ENCODE peak calls at places on chromosomes 5 and 9, in six cellular contexts. One of them, this sample, is unnamed.
A peak's percentile ranks its signal among the peaks of the same experiment; 100 is the strongest.

GRCh38 chr5:155872801-155873200 is 454.2 kb upstream of the SGCD start:
- DNase-seq in epithelial cell of prostate: no peak
- DNase-seq in MM.1S: no peak
- DNase-seq in A549: no peak
- DNase-seq in caudate nucleus: no peak
- DNase-seq in stomach: no peak
- DNase-seq in this sample: no peak

GRCh38 chr5:24225051-24225450 is 419.7 kb downstream of the CDH10 start:
- DNase-seq in stomach: no peak
- DNase-seq in A549: no peak
- DNase-seq in MM.1S: no peak
- DNase-seq in caudate nucleus: no peak
- DNase-seq in epithelial cell of prostate: no peak
- DNase-seq in this sample: no peak

GRCh38 chr5:37847978-37848425 is 8.2 kb upstream of the GDNF start:
- DNase-seq in MM.1S: peak; percentile 11
- DNase-seq in caudate nucleus: no peak
- DNase-seq in stomach: no peak
- DNase-seq in A549: no peak
- DNase-seq in epithelial cell of prostate: peak; percentile 89
- DNase-seq in this sample: no peak

GRCh38 chr5:168159425-168159824 is 132.0 kb upstream of the WWC1 start:
- DNase-seq in epithelial cell of prostate: no peak
- DNase-seq in caudate nucleus: no peak
- DNase-seq in A549: no peak
- DNase-seq in stomach: peak; percentile 81
- DNase-seq in MM.1S: peak; percentile 24
- DNase-seq in this sample: peak; percentile 63

GRCh38 chr5:151755383-151755782 is 3.0 kb downstream of the ATOX1 start:
- DNase-seq in stomach: no peak
- DNase-seq in epithelial cell of prostate: no peak
- DNase-seq in A549: no peak
- DNase-seq in MM.1S: peak; percentile 91
- DNase-seq in caudate nucleus: no peak
- DNase-seq in this sample: peak; percentile 17

GRCh38 chr9:114430443-114430842 is 42.7 kb upstream of the AKNA start:
- DNase-seq in MM.1S: no peak
- DNase-seq in A549: no peak
- DNase-seq in epithelial cell of prostate: no peak
- DNase-seq in stomach: no peak
- DNase-seq in caudate nucleus: no peak
- DNase-seq in this sample: no peak

GRCh38 chr9:132078369-132079356 is 1.0 kb downstream of the MED27 start:
- DNase-seq in A549: peak; percentile 18
- DNase-seq in epithelial cell of prostate: no peak
- DNase-seq in stomach: no peak
- DNase-seq in MM.1S: no peak
- DNase-seq in caudate nucleus: no peak
- DNase-seq in this sample: peak; percentile 16

GRCh38 chr9:16616686-16617085 is 253.8 kb downstream of the BNC2 start:
- DNase-seq in A549: no peak
- DNase-seq in stomach: no peak
- DNase-seq in caudate nucleus: no peak
- DNase-seq in epithelial cell of prostate: no peak
- DNase-seq in MM.1S: no peak
- DNase-seq in this sample: no peak

GRCh38 chr5:109394806-109395205 is 15.0 kb downstream of the PJA2 start:
- DNase-seq in caudate nucleus: no peak
- DNase-seq in A549: no peak
- DNase-seq in stomach: no peak
- DNase-seq in epithelial cell of prostate: no peak
- DNase-seq in MM.1S: no peak
- DNase-seq in this sample: no peak

GRCh38 chr5:125052601-125053000 is 306.2 kb upstream of the ZNF608 start:
- DNase-seq in A549: no peak
- DNase-seq in caudate nucleus: no peak
- DNase-seq in epithelial cell of prostate: no peak
- DNase-seq in stomach: no peak
- DNase-seq in MM.1S: no peak
- DNase-seq in this sample: no peak

GRCh38 chr5:169801324-169801777 is 164.3 kb downstream of the DOCK2 start:
- DNase-seq in A549: no peak
- DNase-seq in epithelial cell of prostate: peak; percentile 84
- DNase-seq in caudate nucleus: no peak
- DNase-seq in stomach: no peak
- DNase-seq in MM.1S: no peak
- DNase-seq in this sample: no peak

GRCh38 chr5:149937610-149938009 is 7.0 kb downstream of the PDE6A start:
- DNase-seq in caudate nucleus: no peak
- DNase-seq in A549: no peak
- DNase-seq in MM.1S: no peak
- DNase-seq in epithelial cell of prostate: no peak
- DNase-seq in stomach: no peak
- DNase-seq in this sample: no peak

GRCh38 chr9:26271495-26272122 is 593.4 kb upstream of the TUSC1 start:
- DNase-seq in epithelial cell of prostate: no peak
- DNase-seq in caudate nucleus: no peak
- DNase-seq in stomach: no peak
- DNase-seq in A549: no peak
- DNase-seq in MM.1S: no peak
- DNase-seq in this sample: no peak

GRCh38 chr5:337565-338130 is 16.1 kb downstream of the AHRR start:
- DNase-seq in epithelial cell of prostate: no peak
- DNase-seq in caudate nucleus: no peak
- DNase-seq in stomach: no peak
- DNase-seq in MM.1S: no peak
- DNase-seq in A549: peak; percentile 77
- DNase-seq in this sample: no peak

GRCh38 chr5:66333192-66333591 is 189.1 kb downstream of the SREK1 start:
- DNase-seq in A549: no peak
- DNase-seq in caudate nucleus: no peak
- DNase-seq in MM.1S: no peak
- DNase-seq in epithelial cell of prostate: no peak
- DNase-seq in stomach: no peak
- DNase-seq in this sample: no peak

GRCh38 chr5:51632794-51633193 is 249.5 kb downstream of the ISL1 start:
- DNase-seq in A549: no peak
- DNase-seq in stomach: peak; percentile 26
- DNase-seq in epithelial cell of prostate: no peak
- DNase-seq in caudate nucleus: no peak
- DNase-seq in MM.1S: no peak
- DNase-seq in this sample: no peak

GRCh38 chr5:36398137-36398536 is 96.4 kb upstream of the RANBP3L start:
- DNase-seq in epithelial cell of prostate: no peak
- DNase-seq in caudate nucleus: no peak
- DNase-seq in A549: no peak
- DNase-seq in stomach: no peak
- DNase-seq in MM.1S: no peak
- DNase-seq in this sample: no peak
- H3K27ac ChIP-seq in epithelial cell of prostate: no peak overlapping the region
- H3K27ac ChIP-seq in caudate nucleus: no peak overlapping the region
- H3K27ac ChIP-seq in A549: no peak overlapping the region
- H3K27ac ChIP-seq in stomach: no peak overlapping the region
- H3K27ac ChIP-seq in MM.1S: no peak overlapping the region
- H3K27ac ChIP-seq in this sample: no peak overlapping the region

GRCh38 chr5:147452137-147452838 is 57.6 kb downstream of the DPYSL3 start:
- DNase-seq in stomach: no peak
- DNase-seq in A549: no peak
- DNase-seq in epithelial cell of prostate: no peak
- DNase-seq in caudate nucleus: no peak
- DNase-seq in MM.1S: no peak
- DNase-seq in this sample: no peak
- H3K27ac ChIP-seq in stomach: peak overlapping the region; percentile 67
- H3K27ac ChIP-seq in A549: no peak overlapping the region
- H3K27ac ChIP-seq in epithelial cell of prostate: no peak overlapping the region
- H3K27ac ChIP-seq in caudate nucleus: no peak overlapping the region
- H3K27ac ChIP-seq in MM.1S: no peak overlapping the region
- H3K27ac ChIP-seq in this sample: no peak overlapping the region

GRCh38 chr9:34197280-34197679 is 18.4 kb downstream of the UBAP1 start:
- DNase-seq in epithelial cell of prostate: no peak
- DNase-seq in stomach: no peak
- DNase-seq in A549: no peak
- DNase-seq in MM.1S: no peak
- DNase-seq in caudate nucleus: no peak
- DNase-seq in this sample: no peak
- H3K27ac ChIP-seq in epithelial cell of prostate: peak overlapping the region; percentile 15
- H3K27ac ChIP-seq in stomach: no peak overlapping the region
- H3K27ac ChIP-seq in A549: no peak overlapping the region
- H3K27ac ChIP-seq in MM.1S: no peak overlapping the region
- H3K27ac ChIP-seq in caudate nucleus: no peak overlapping the region
- H3K27ac ChIP-seq in this sample: peak overlapping the region; percentile 9

GRCh38 chr9:18253950-18254349 is 220.0 kb upstream of the ADAMTSL1 start:
- DNase-seq in stomach: no peak
- DNase-seq in epithelial cell of prostate: no peak
- DNase-seq in caudate nucleus: no peak
- DNase-seq in A549: no peak
- DNase-seq in MM.1S: no peak
- DNase-seq in this sample: no peak
- H3K27ac ChIP-seq in stomach: no peak overlapping the region
- H3K27ac ChIP-seq in epithelial cell of prostate: no peak overlapping the region
- H3K27ac ChIP-seq in caudate nucleus: no peak overlapping the region
- H3K27ac ChIP-seq in A549: no peak overlapping the region
- H3K27ac ChIP-seq in MM.1S: no peak overlapping the region
- H3K27ac ChIP-seq in this sample: no peak overlapping the region

DNA sequence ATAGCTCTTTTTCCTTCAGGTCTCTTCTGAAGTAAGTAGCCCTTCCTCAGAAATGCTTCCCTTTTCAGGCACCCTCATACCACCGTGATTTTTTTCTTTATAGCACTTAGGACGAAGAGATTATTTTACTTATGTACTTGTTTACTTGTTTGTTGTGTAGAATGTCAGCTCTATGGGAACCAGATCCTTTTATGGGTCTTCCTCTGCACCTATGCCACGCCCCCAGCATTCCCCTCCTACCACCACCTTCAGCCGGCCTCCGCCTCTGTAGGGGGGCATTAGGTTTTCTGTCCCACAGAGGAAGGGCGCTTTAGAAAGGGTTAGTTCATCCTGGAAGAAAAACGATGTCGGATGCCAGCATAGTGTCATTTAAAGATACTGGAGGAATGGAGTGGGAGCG is 1.8 kb downstream of the CDKN2B-AS1 start:
- DNase-seq in stomach: no peak
- DNase-seq in epithelial cell of prostate: no peak
- DNase-seq in MM.1S: no peak
- DNase-seq in A549: no peak
- DNase-seq in caudate nucleus: no peak
- DNase-seq in this sample: no peak
- H3K27ac ChIP-seq in stomach: no peak overlapping the region
- H3K27ac ChIP-seq in epithelial cell of prostate: no peak overlapping the region
- H3K27ac ChIP-seq in MM.1S: no peak overlapping the region
- H3K27ac ChIP-seq in A549: no peak overlapping the region
- H3K27ac ChIP-seq in caudate nucleus: no peak overlapping the region
- H3K27ac ChIP-seq in this sample: no peak overlapping the region

GRCh38 chr9:136438548-136438908 is 1.1 kb downstream of the INPP5E start:
- DNase-seq in stomach: no peak
- DNase-seq in A549: no peak
- DNase-seq in caudate nucleus: no peak
- DNase-seq in MM.1S: no peak
- DNase-seq in epithelial cell of prostate: no peak
- DNase-seq in this sample: peak; percentile 20
- H3K27ac ChIP-seq in stomach: peak overlapping the region; percentile 80
- H3K27ac ChIP-seq in A549: peak overlapping the region; percentile 91
- H3K27ac ChIP-seq in caudate nucleus: no peak overlapping the region
- H3K27ac ChIP-seq in MM.1S: no peak overlapping the region
- H3K27ac ChIP-seq in epithelial cell of prostate: peak overlapping the region; percentile 42
- H3K27ac ChIP-seq in this sample: no peak overlapping the region

GRCh38 chr5:142246263-142246662 is 78.6 kb downstream of the SPRY4 start:
- DNase-seq in caudate nucleus: no peak
- DNase-seq in stomach: peak; percentile 64
- DNase-seq in MM.1S: no peak
- DNase-seq in epithelial cell of prostate: peak; percentile 24
- DNase-seq in A549: no peak
- DNase-seq in this sample: peak; percentile 45

GRCh38 chr5:142248853-142249462 is 75.9 kb downstream of the SPRY4 start:
- DNase-seq in MM.1S: no peak
- DNase-seq in epithelial cell of prostate: no peak
- DNase-seq in A549: no peak
- DNase-seq in stomach: peak; percentile 34
- DNase-seq in caudate nucleus: no peak
- DNase-seq in this sample: no peak

GRCh38 chr5:142244440-142244839 is 80.4 kb downstream of the SPRY4 start:
- DNase-seq in epithelial cell of prostate: no peak
- DNase-seq in A549: no peak
- DNase-seq in stomach: no peak
- DNase-seq in caudate nucleus: no peak
- DNase-seq in MM.1S: no peak
- DNase-seq in this sample: no peak

GRCh38 chr5:142242272-142242671 is 82.5 kb downstream of the SPRY4 start:
- DNase-seq in caudate nucleus: no peak
- DNase-seq in epithelial cell of prostate: no peak
- DNase-seq in A549: no peak
- DNase-seq in stomach: no peak
- DNase-seq in MM.1S: no peak
- DNase-seq in this sample: no peak

DNA sequence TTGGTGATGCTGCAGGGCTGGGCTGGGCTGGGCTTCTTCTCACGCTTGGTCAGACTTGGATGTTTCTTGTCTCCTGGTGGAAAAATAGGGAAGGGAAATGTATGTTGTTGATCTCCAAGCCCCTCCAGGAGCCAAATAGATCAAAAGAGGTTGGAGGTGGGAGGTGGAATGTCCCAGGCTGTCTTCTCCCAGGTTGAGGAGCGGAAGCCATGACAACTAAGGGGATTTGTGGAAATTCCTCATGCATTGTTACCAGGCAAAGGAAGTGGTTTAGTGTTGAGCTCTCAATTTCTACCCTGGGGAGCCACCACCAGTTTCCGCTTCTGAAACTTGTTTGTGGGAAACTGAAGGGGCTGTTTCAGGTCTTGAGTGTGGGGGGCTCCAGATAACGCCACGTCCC is 79.0 kb downstream of the SPRY4 start:
- DNase-seq in caudate nucleus: no peak
- DNase-seq in epithelial cell of prostate: no peak
- DNase-seq in A549: no peak
- DNase-seq in MM.1S: no peak
- DNase-seq in stomach: no peak
- DNase-seq in this sample: no peak
- H3K27ac ChIP-seq in caudate nucleus: no peak overlapping the region
- H3K27ac ChIP-seq in epithelial cell of prostate: peak overlapping the region; percentile 32
- H3K27ac ChIP-seq in A549: no peak overlapping the region
- H3K27ac ChIP-seq in MM.1S: no peak overlapping the region
- H3K27ac ChIP-seq in stomach: peak overlapping the region; percentile 48
- H3K27ac ChIP-seq in this sample: no peak overlapping the region

GRCh38 chr9:90724112-90724511 is 77.5 kb upstream of the SYK start:
- DNase-seq in caudate nucleus: no peak
- DNase-seq in A549: no peak
- DNase-seq in stomach: no peak
- DNase-seq in epithelial cell of prostate: no peak
- DNase-seq in MM.1S: no peak
- DNase-seq in this sample: no peak

GRCh38 chr9:90724880-90725279 is 76.7 kb upstream of the SYK start:
- DNase-seq in epithelial cell of prostate: no peak
- DNase-seq in stomach: no peak
- DNase-seq in A549: no peak
- DNase-seq in caudate nucleus: no peak
- DNase-seq in MM.1S: no peak
- DNase-seq in this sample: no peak

GRCh38 chr9:90729351-90729750 is 72.3 kb upstream of the SYK start:
- DNase-seq in epithelial cell of prostate: no peak
- DNase-seq in stomach: no peak
- DNase-seq in A549: no peak
- DNase-seq in MM.1S: no peak
- DNase-seq in caudate nucleus: no peak
- DNase-seq in this sample: no peak

GRCh38 chr9:90726215-90726614 is 75.4 kb upstream of the SYK start:
- DNase-seq in MM.1S: no peak
- DNase-seq in caudate nucleus: no peak
- DNase-seq in stomach: no peak
- DNase-seq in A549: no peak
- DNase-seq in epithelial cell of prostate: no peak
- DNase-seq in this sample: no peak

GRCh38 chr9:90727498-90727897 is 74.1 kb upstream of the SYK start:
- DNase-seq in caudate nucleus: no peak
- DNase-seq in stomach: no peak
- DNase-seq in A549: no peak
- DNase-seq in epithelial cell of prostate: no peak
- DNase-seq in MM.1S: no peak
- DNase-seq in this sample: no peak
- H3K27ac ChIP-seq in caudate nucleus: no peak overlapping the region
- H3K27ac ChIP-seq in stomach: no peak overlapping the region
- H3K27ac ChIP-seq in A549: no peak overlapping the region
- H3K27ac ChIP-seq in epithelial cell of prostate: no peak overlapping the region
- H3K27ac ChIP-seq in MM.1S: no peak overlapping the region
- H3K27ac ChIP-seq in this sample: no peak overlapping the region